ENCODE peak calls at places on chromosomes 5 and 9, in seven cellular contexts. T, D, Q, I, R, C and J are unnamed samples.

GRCh38 chr9:98399950-98400683 is 144.7 kb upstream of the TBC1D2 start:
- DNase-seq in D (no peak), R (no peak), Q (no peak), C (no peak), T (no peak), I (no peak), J (no peak)

GRCh38 chr5:137566780-137567179 is 67.7 kb upstream of the SPOCK1 start:
- DNase-seq in Q (no peak), D (no peak), C (no peak), T (no peak), I (no peak), R (no peak), J (peak; percentile 47)

GRCh38 chr5:158139161-158139560 is 280.2 kb upstream of the CLINT1 start:
- DNase-seq in T (no peak), Q (no peak), C (no peak), I (no peak), R (peak; percentile 74), D (no peak), J (no peak)

GRCh38 chr5:116646611-116647289 is 72.1 kb upstream of the SEMA6A start:
- DNase-seq in T (no peak), Q (no peak), D (no peak), I (no peak), R (no peak), C (no peak), J (no peak)

GRCh38 chr5:106418196-106418595 is 1252.5 kb downstream of the EFNA5 start:
- DNase-seq in C (no peak), Q (no peak), I (no peak), R (peak; percentile 72), D (no peak), T (peak; percentile 38), J (no peak)

GRCh38 chr5:52043543-52043942 is 660.3 kb downstream of the ISL1 start:
- DNase-seq in Q (no peak), D (no peak), T (no peak), R (no peak), I (no peak), C (no peak), J (no peak)

GRCh38 chr9:35426627-35427026 is 63.3 kb upstream of the RUSC2 start:
- DNase-seq in C (no peak), T (no peak), D (no peak), R (no peak), Q (no peak), I (no peak), J (no peak)

GRCh38 chr9:131099088-131099611 is 2.8 kb downstream of the AIF1L start:
- DNase-seq in I (no peak), T (no peak), R (no peak), Q (no peak), D (no peak), C (no peak), J (no peak)

GRCh38 chr5:37136694-37137093 is 112.5 kb downstream of the CPLANE1 start:
- DNase-seq in T (no peak), R (no peak), I (no peak), D (no peak), Q (no peak), C (no peak), J (no peak)

GRCh38 chr9:94031380-94031779 is 52.9 kb upstream of the PTPDC1 start:
- DNase-seq in T (no peak), R (peak; percentile 12), I (no peak), C (no peak), D (no peak), Q (no peak), J (no peak)

GRCh38 chr9:18190671-18191374 is 283.1 kb upstream of the ADAMTSL1 start:
- DNase-seq in Q (no peak), R (no peak), T (no peak), C (no peak), I (no peak), D (no peak), J (peak; percentile 39)

GRCh38 chr5:178941361-178941760 is 363 bp downstream of the ZNF454 start:
- DNase-seq in R (peak; percentile 27), Q (no peak), I (peak; percentile 39), C (no peak), D (peak; percentile 13), T (no peak), J (peak; percentile 79)

GRCh38 chr5:154384480-154385235 is 61.1 kb upstream of the SAP30L start:
- DNase-seq in C (no peak), I (no peak), R (no peak), T (no peak), D (no peak), Q (peak; percentile 80), J (no peak)

GRCh38 chr5:179803651-179804598 is 2.7 kb downstream of the MGAT4B start:
- DNase-seq in C (no peak), T (no peak), D (no peak), Q (peak; percentile 40), I (no peak), R (no peak), J (peak; percentile 60)

GRCh38 chr5:110478899-110479298 is 247.6 kb downstream of the TMEM232 start:
- DNase-seq in D (no peak), Q (no peak), I (no peak), C (no peak), T (peak; percentile 87), R (peak; percentile 97), J (no peak)

GRCh38 chr5:142461028-142461427 is 136.2 kb upstream of the SPRY4 start:
- DNase-seq in C (no peak), I (no peak), T (no peak), D (no peak), R (no peak), Q (no peak), J (no peak)

GRCh38 chr5:189486-189885 is 1.8 kb upstream of the LRRC14B start:
- DNase-seq in R (no peak), T (no peak), C (no peak), I (no peak), Q (no peak), D (no peak), J (no peak)

GRCh38 chr5:116815081-116815480 is 240.5 kb upstream of the SEMA6A start:
- DNase-seq in R (no peak), T (no peak), D (no peak), C (no peak), I (no peak), Q (no peak), J (no peak)

GRCh38 chr9:98045234-98046160 is 11.0 kb upstream of the NANS start:
- DNase-seq in T (no peak), C (peak; percentile 87), I (no peak), Q (no peak), R (no peak), D (no peak), J (no peak)

GRCh38 chr5:53425598-53426516 is 54.6 kb upstream of the FST start:
- DNase-seq in C (peak; percentile 45), I (no peak), T (no peak), D (no peak), Q (no peak), R (peak; percentile 39), J (no peak)

GRCh38 chr5:149999359-149999758 is 1.1 kb downstream of the TIGD6 start:
- DNase-seq in T (no peak), I (no peak), R (no peak), D (no peak), Q (no peak), C (no peak), J (no peak)
- H3K27ac ChIP-seq in T (no peak overlapping the region), I (no peak overlapping the region), R (peak overlapping the region; percentile 97), D (peak overlapping the region; percentile 93), Q (no peak overlapping the region), C (peak overlapping the region; percentile 87), J (no peak overlapping the region)

GRCh38 chr5:150155258-150156032 is at the start of gene PDGFRB:
- DNase-seq in Q (peak; percentile 71), R (peak; percentile 87), T (peak; percentile 96), D (peak; percentile 92), I (peak; percentile 88), C (no peak), J (peak; percentile 96)
- H3K4me3 ChIP-seq in Q (peak within 1 kb of the TSS; percentile 44), R (peak within 1 kb of the TSS; percentile 83), T (peak within 1 kb of the TSS; percentile 43), D (peak within 1 kb of the TSS; percentile 50), I (peak within 1 kb of the TSS; percentile 36), C (no peak within 1 kb of the TSS), J (peak within 1 kb of the TSS; percentile 69)

DNA sequence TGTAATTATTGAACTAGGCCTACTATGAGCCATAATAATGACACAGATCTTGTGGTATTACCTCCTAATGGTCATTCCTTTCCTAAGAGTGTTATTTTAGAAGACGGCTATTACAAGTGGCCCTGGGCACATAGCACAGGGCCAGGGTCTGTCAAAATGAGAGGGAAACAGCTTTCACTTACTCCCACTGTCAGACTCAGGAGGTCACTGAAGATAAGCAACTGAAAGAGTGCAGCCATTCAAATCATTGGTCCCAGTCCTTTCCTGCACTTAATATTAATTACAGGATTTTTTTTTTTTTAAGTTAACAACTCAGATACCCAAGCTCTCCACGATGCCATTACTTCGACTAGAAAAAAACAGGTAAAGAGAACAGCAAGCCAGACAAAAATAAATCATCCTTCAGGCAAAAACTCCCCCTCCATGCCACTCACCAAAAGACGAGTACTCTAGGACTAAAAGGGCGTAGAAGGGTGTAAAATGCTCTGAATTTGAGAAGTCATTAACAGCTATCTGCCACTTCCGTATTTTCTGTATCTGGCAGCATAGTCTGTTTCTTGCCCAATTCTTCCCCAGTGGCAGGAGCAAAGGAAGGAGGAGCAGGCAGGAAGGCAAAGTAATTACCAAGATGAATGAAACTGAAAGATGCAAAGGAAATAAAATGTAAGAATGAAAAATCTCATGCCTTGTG is 87.4 kb downstream of the ZNF608 start:
- DNase-seq in C (no peak), I (no peak), R (no peak), D (no peak), Q (no peak), T (no peak), J (no peak)
- H3K4me1 ChIP-seq in C (peaks cover 84% of the 10 kb centered on the region), I (peaks cover 75% of the 10 kb centered on the region), R (peaks cover 27% of the 10 kb centered on the region), D (peaks cover 57% of the 10 kb centered on the region), Q (no peaks in the 10 kb centered on the region), T (peaks cover 85% of the 10 kb centered on the region), J (peaks cover 19% of the 10 kb centered on the region)

GRCh38 chr9:137184881-137185660 is 3.3 kb downstream of the ANAPC2 start:
- DNase-seq in I (no peak), D (no peak), R (no peak), T (no peak), Q (no peak), C (no peak), J (no peak)

GRCh38 chr9:137186385-137186784 is 2.0 kb downstream of the ANAPC2 start:
- DNase-seq in D (no peak), T (no peak), C (no peak), I (no peak), R (no peak), Q (no peak), J (no peak)

GRCh38 chr9:137187386-137187785 is 974 bp downstream of the ANAPC2 start:
- DNase-seq in D (no peak), C (no peak), R (no peak), I (no peak), T (no peak), Q (no peak), J (no peak)

GRCh38 chr9:137183980-137184595 is 4.3 kb downstream of the ANAPC2 start:
- DNase-seq in D (no peak), Q (no peak), C (no peak), T (no peak), I (no peak), R (no peak), J (no peak)

DNA sequence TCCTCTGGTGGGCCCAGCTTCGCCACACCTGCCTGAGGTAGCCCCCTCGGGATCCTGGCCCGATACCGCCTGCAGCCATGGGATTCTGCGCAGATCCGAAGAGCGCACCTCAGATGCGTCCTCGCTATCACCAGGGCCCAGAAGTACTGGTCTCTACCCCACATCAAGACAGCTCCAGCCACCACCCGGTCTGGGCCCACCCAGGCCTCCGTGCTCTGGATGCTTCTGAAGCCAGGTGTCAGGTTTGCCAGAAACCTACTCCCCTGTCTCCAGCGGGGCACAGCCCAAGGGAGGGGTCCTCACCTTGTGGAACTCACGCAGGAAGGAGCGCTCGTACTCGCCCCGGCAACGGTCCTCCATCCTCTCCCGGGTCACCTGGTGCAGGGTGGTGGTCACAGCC is 2.4 kb downstream of the ANAPC2 start:
- DNase-seq in T (no peak), D (no peak), C (no peak), I (no peak), R (no peak), Q (no peak), J (no peak)
- H3K27ac ChIP-seq in T (no peak overlapping the region), D (no peak overlapping the region), C (no peak overlapping the region), I (no peak overlapping the region), R (no peak overlapping the region), Q (no peak overlapping the region), J (no peak overlapping the region)